ENCODE peak calls at places on chromosomes 4 and X, in four cellular contexts. N is PC-3, U is IMR-90, D is GM12878. W is an unnamed sample.
A peak's percentile ranks its signal among the peaks of the same experiment; 100 is the strongest.

GRCh38 chr4:56976878-56977320 is 507 bp downstream of the NOA1 start:
- DNase-seq in N (peak; percentile 76), U (no peak), D (no peak), W (peak; percentile 30)

GRCh38 chr4:183182873-183183725 is 84.0 kb downstream of the WWC2 start:
- DNase-seq in D (no peak), U (peak; percentile 91), N (peak; percentile 64), W (no peak)

GRCh38 chrX:119539872-119540271 is 25.3 kb downstream of the STEEP1 start:
- DNase-seq in N (no peak), D (no peak), U (no peak), W (no peak)

GRCh38 chr4:39591290-39591689 is 47.4 kb downstream of the SMIM14 start:
- DNase-seq in U (peak; percentile 50), N (peak; percentile 72), D (no peak), W (no peak)

GRCh38 chrX:21412883-21413282 is 38.7 kb downstream of the CNKSR2 start:
- DNase-seq in N (no peak), U (peak; percentile 56), D (no peak), W (no peak)

GRCh38 chrX:112636288-112636687 is 43.5 kb downstream of the LHFPL1 start:
- DNase-seq in N (no peak), U (peak; percentile 67), D (no peak), W (no peak)

GRCh38 chr4:107478327-107478946 is 241.6 kb downstream of the PAPSS1 start:
- DNase-seq in U (no peak), N (no peak), D (no peak), W (no peak)

GRCh38 chrX:27575565-27575964 is 14.6 kb upstream of the DCAF8L2 start:
- DNase-seq in U (peak; percentile 54), N (peak; percentile 73), D (no peak), W (no peak)

GRCh38 chrX:150080497-150080896 is 142.2 kb upstream of the EOLA2 start:
- DNase-seq in D (no peak), U (no peak), N (no peak), W (no peak)

GRCh38 chr4:184514121-184514988 is 40.0 kb upstream of the IRF2 start:
- DNase-seq in U (peak; percentile 95), D (peak; percentile 94), N (peak; percentile 23), W (no peak)

GRCh38 chrX:154136627-154137161 is 7.3 kb upstream of the OPN1LW start:
- DNase-seq in U (peak; percentile 25), D (no peak), N (peak; percentile 76), W (peak; percentile 76)

GRCh38 chr4:8745828-8746225 is 125.8 kb downstream of the HMX1 start:
- DNase-seq in D (no peak), U (no peak), N (no peak), W (no peak)

GRCh38 chr4:41852229-41852628 is 83.0 kb upstream of the TMEM33 start:
- DNase-seq in U (no peak), D (no peak), N (peak; percentile 26), W (no peak)

GRCh38 chr4:152304220-152304619 is 231.7 kb downstream of the FBXW7 start:
- DNase-seq in U (peak; percentile 2), N (peak; percentile 50), D (peak; percentile 71), W (no peak)

GRCh38 chr4:100895572-100896197 is 377.9 kb upstream of the EMCN start:
- DNase-seq in N (no peak), D (peak; percentile 19), U (no peak), W (no peak)

GRCh38 chr4:6453688-6453990 is 18.8 kb downstream of the PPP2R2C start:
- DNase-seq in D (no peak), U (no peak), N (no peak), W (no peak)

GRCh38 chrX:41779058-41779564 is 55.1 kb downstream of the GPR82 start:
- DNase-seq in D (no peak), U (peak; percentile 85), N (peak; percentile 88), W (no peak)

GRCh38 chrX:70013483-70014222 is 36.1 kb downstream of the AWAT2 start:
- DNase-seq in D (no peak), N (no peak), U (no peak), W (no peak)

GRCh38 chrX:70411475-70411874 is 11.6 kb upstream of the GDPD2 start:
- DNase-seq in U (no peak), N (no peak), D (no peak), W (no peak)

GRCh38 chr4:181301735-181302380 is 941.3 kb upstream of the TENM3 start:
- DNase-seq in D (no peak), U (peak; percentile 43), N (peak; percentile 33), W (no peak)

GRCh38 chr4:76993787-76994641 is 44.5 kb downstream of the SEPTIN11 start:
- DNase-seq in U (no peak), N (no peak), D (peak; percentile 73), W (no peak)

GRCh38 chr4:148787831-148788477 is 345.7 kb upstream of the NR3C2 start:
- DNase-seq in D (no peak), N (peak; percentile 48), U (peak; percentile 81), W (no peak)

GRCh38 chr4:20251796-20252655 is at the start of gene SLIT2:
- DNase-seq in D (no peak), U (peak; percentile 68), N (peak; percentile 82), W (no peak)

GRCh38 chr4:105088110-105088879 is 58.4 kb upstream of the TET2 start:
- DNase-seq in D (no peak), U (peak; percentile 98), N (peak; percentile 15), W (no peak)

GRCh38 chrX:151974336-151975227 is at the start of gene GABRE:
- DNase-seq in N (no peak), U (no peak), D (no peak), W (no peak)

GRCh38 chrX:96551320-96551872 is 133.2 kb upstream of the DIAPH2 start:
- DNase-seq in N (no peak), U (no peak), D (no peak), W (no peak)

GRCh38 chr4:8155048-8155447 is 3.6 kb downstream of the ABLIM2 start:
- DNase-seq in N (no peak), D (no peak), U (peak; percentile 33), W (no peak)

GRCh38 chr4:128524311-128524710 is 236.7 kb upstream of the PGRMC2 start:
- DNase-seq in D (no peak), N (peak; percentile 84), U (peak; percentile 65), W (no peak)

GRCh38 chr4:6322761-6323566 is 53.3 kb downstream of the WFS1 start:
- DNase-seq in D (peak; percentile 23), U (no peak), N (no peak), W (no peak)

GRCh38 chr4:3059090-3059428 is 15.3 kb downstream of the HTT-AS start:
- DNase-seq in U (no peak), N (no peak), D (no peak), W (no peak)

GRCh38 chrX:38985375-38985774 is 184.1 kb downstream of the MID1IP1 start:
- DNase-seq in D (no peak), U (peak; percentile 11), N (peak; percentile 58), W (peak; percentile 12)

GRCh38 chrX:100609591-100609990 is 24.9 kb downstream of the TNMD start:
- DNase-seq in N (peak; percentile 4), U (no peak), D (no peak), W (no peak)

GRCh38 chr4:103150677-103151076 is 47.5 kb downstream of the CENPE start:
- DNase-seq in U (peak; percentile 24), N (peak; percentile 89), D (no peak), W (no peak)
- H2AFZ ChIP-seq in U (no peak overlapping the region), N (no peak overlapping the region), D (no peak overlapping the region), W (no peak overlapping the region)

DNA sequence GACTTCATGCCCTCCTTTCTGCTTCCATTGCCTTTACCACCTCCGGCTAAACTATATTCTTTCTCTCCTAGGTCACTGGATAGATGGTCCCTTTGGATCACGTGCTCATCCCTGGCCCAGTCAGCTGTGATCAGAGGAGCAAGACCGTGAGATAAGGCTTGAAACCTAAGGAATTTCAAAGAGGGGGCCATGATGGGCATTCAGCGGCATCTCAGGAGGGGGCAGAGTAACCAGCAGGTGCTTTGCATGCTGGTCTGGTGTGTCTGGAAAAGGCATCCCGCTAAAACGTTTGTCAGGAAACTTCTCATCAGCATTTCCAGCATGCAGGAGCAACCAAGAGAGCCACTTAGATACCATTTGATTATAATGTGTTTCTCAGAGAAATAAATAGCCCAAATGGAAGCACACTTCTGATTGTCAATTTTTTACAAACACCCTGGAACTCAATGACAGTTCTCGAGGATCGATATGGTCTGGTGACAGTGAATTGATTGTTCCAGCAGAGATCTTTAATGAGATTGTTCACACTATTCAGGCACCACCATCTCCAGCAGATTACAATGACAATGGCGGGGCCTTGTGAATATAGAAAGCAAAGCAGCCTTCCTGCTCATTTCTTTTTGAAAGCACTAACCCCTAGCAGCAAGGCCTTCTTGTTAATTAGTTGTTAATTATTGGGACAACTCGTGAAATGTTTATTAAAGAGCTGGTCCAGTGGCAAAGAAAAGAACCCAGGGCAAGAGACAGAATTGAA is 327.1 kb downstream of the PTTG2 start:
- DNase-seq in U (no peak), N (no peak), D (no peak), W (no peak)
- H2AFZ ChIP-seq in U (no peak overlapping the region), N (no peak overlapping the region), D (no peak overlapping the region), W (no peak overlapping the region)

GRCh38 chr4:94441838-94442237 is 9.9 kb upstream of the PDLIM5 start:
- DNase-seq in U (no peak), D (no peak), N (no peak), W (no peak)
- H2AFZ ChIP-seq in U (no peak overlapping the region), D (no peak overlapping the region), N (no peak overlapping the region), W (no peak overlapping the region)

DNA sequence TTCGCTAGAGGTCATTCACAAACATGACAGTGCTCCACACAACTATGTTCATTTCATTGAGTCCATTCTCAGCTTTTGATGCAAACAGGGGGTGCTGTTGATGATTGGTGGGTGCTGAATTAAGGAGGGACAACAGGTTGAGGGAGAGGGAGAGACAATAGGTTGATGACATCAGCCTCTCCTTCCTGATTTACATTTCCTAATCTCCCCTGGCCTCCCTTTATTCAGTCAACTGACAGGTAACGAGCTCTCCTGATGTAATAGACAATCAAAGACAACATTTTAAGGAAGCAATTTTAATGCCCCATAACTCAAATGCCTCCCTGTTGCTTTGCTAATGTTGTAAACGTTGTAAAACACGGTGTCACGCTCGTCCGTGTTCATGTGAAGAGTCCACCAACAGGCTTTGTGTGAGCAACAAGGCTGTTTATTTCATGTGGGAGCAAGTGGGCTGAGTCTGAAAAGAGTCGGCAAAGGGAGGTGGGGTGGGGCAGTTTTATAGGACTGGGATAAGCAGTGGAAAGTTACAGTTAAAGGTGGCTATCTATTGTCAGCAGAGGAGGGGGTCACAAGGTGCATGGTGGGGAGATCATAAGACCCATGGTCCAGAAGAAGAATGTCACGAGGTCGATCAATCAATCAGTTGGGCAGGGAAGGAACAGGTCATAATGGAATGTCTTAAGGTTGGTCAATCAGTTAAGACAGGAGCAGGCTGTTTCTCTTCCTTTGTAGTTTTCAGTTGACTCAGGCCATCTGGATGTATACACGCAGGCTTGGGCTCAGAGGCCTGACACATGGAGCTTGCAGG is 4.8 kb upstream of the GAR1 start:
- DNase-seq in U (no peak), N (no peak), D (no peak), W (no peak)
- H2AFZ ChIP-seq in U (no peak overlapping the region), N (no peak overlapping the region), D (no peak overlapping the region), W (no peak overlapping the region)

DNA sequence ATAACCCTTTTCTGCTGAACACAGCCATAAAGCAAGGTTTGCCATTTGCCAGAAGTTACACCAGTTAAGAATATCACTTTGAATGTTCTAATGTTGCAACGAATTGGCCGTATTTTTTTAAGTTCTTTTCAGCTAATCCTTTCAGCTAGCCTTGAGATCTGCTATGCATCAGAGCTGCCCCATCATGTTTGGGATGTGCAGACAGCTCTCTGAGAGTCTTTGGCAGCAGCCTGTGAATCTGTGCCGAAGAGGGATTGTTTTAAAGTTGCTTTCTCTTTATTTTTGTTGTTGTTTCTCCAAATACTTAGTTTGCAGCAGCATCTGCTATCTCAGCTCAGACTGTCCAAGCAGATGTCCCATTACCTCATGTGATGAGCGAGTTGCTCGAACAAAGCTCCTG is 1002.6 kb upstream of the INTU start:
- DNase-seq in U (no peak), N (no peak), D (no peak), W (no peak)
- H2AFZ ChIP-seq in U (no peak overlapping the region), N (no peak overlapping the region), D (no peak overlapping the region), W (no peak overlapping the region)

W was measured in DND-41.